ENCODE peak calls at places on chromosomes 1 and 21, in four cellular contexts. One of them, this sample, is unnamed.

GRCh38 chr1:229352975-229353374 is 10.1 kb upstream of the CCSAP start:
- DNase-seq in breast epithelium: no peak
- DNase-seq in body of pancreas: no peak
- DNase-seq in testis: no peak
- DNase-seq in this sample: no peak

GRCh38 chr1:157966034-157966671 is 27.3 kb upstream of the KIRREL1 start:
- DNase-seq in body of pancreas: peak; percentile 82
- DNase-seq in testis: peak; percentile 28
- DNase-seq in breast epithelium: no peak
- DNase-seq in this sample: peak; percentile 68

GRCh38 chr1:7509593-7509992 is 261.5 kb upstream of the VAMP3 start:
- DNase-seq in testis: no peak
- DNase-seq in breast epithelium: no peak
- DNase-seq in body of pancreas: no peak
- DNase-seq in this sample: no peak

GRCh38 chr1:186609183-186609582 is 71.0 kb downstream of the PTGS2 start:
- DNase-seq in testis: no peak
- DNase-seq in body of pancreas: no peak
- DNase-seq in breast epithelium: no peak
- DNase-seq in this sample: no peak

GRCh38 chr21:19340303-19340702 is 936.7 kb upstream of the TMPRSS15 start:
- DNase-seq in body of pancreas: no peak
- DNase-seq in breast epithelium: no peak
- DNase-seq in testis: no peak
- DNase-seq in this sample: no peak

GRCh38 chr1:247517795-247518612 is 18.2 kb downstream of the OR2C3 start:
- DNase-seq in breast epithelium: no peak
- DNase-seq in body of pancreas: no peak
- DNase-seq in testis: peak; percentile 48
- DNase-seq in this sample: no peak

GRCh38 chr1:112807999-112808398 is 92.9 kb upstream of the PPM1J start:
- DNase-seq in body of pancreas: no peak
- DNase-seq in breast epithelium: no peak
- DNase-seq in testis: no peak
- DNase-seq in this sample: no peak

GRCh38 chr1:65172936-65173335 is 24.9 kb downstream of the AK4 start:
- DNase-seq in body of pancreas: no peak
- DNase-seq in breast epithelium: no peak
- DNase-seq in testis: no peak
- DNase-seq in this sample: no peak

GRCh38 chr1:227728059-227728891 is 6.8 kb downstream of the JMJD4 start:
- DNase-seq in breast epithelium: peak; percentile 85
- DNase-seq in body of pancreas: peak; percentile 91
- DNase-seq in testis: peak; percentile 83
- DNase-seq in this sample: peak; percentile 89

GRCh38 chr21:17334478-17334877 is 178.4 kb upstream of the CXADR start:
- DNase-seq in breast epithelium: no peak
- DNase-seq in testis: no peak
- DNase-seq in body of pancreas: no peak
- DNase-seq in this sample: no peak

GRCh38 chr1:246569248-246570238 is 3.3 kb downstream of the CNST start:
- DNase-seq in breast epithelium: no peak
- DNase-seq in body of pancreas: no peak
- DNase-seq in testis: no peak
- DNase-seq in this sample: peak; percentile 61

GRCh38 chr1:156760092-156760795 is 7.1 kb upstream of the PRCC start:
- DNase-seq in breast epithelium: no peak
- DNase-seq in testis: no peak
- DNase-seq in body of pancreas: no peak
- DNase-seq in this sample: no peak

GRCh38 chr1:20732071-20732587 is 374 bp downstream of the SH2D5 start:
- DNase-seq in breast epithelium: no peak
- DNase-seq in body of pancreas: peak; percentile 40
- DNase-seq in testis: peak; percentile 54
- DNase-seq in this sample: peak; percentile 39

GRCh38 chr1:90574692-90575370 is 142.3 kb downstream of the BARHL2 start:
- DNase-seq in body of pancreas: no peak
- DNase-seq in testis: no peak
- DNase-seq in breast epithelium: no peak
- DNase-seq in this sample: no peak

GRCh38 chr1:16028237-16029002 is 6.6 kb downstream of the CLCNKA start:
- DNase-seq in breast epithelium: peak; percentile 50
- DNase-seq in body of pancreas: no peak
- DNase-seq in testis: no peak
- DNase-seq in this sample: no peak

GRCh38 chr1:162177126-162177525 is 107.6 kb downstream of the NOS1AP start:
- DNase-seq in body of pancreas: no peak
- DNase-seq in breast epithelium: no peak
- DNase-seq in testis: no peak
- DNase-seq in this sample: no peak

GRCh38 chr1:48931571-48932251 is 155.0 kb upstream of the BEND5 start:
- DNase-seq in body of pancreas: no peak
- DNase-seq in breast epithelium: peak; percentile 52
- DNase-seq in testis: no peak
- DNase-seq in this sample: no peak

GRCh38 chr1:168392958-168393357 is 112.3 kb downstream of the TBX19 start:
- DNase-seq in testis: no peak
- DNase-seq in body of pancreas: no peak
- DNase-seq in breast epithelium: no peak
- DNase-seq in this sample: no peak

GRCh38 chr21:44332383-44332782 is 6.8 kb downstream of the CFAP410 start:
- DNase-seq in body of pancreas: no peak
- DNase-seq in testis: no peak
- DNase-seq in breast epithelium: no peak
- DNase-seq in this sample: no peak

GRCh38 chr21:38950388-38951094 is 144.8 kb downstream of the ETS2 start:
- DNase-seq in body of pancreas: no peak
- DNase-seq in breast epithelium: no peak
- DNase-seq in testis: no peak
- DNase-seq in this sample: peak; percentile 87

GRCh38 chr1:63320024-63320799 is 2.2 kb upstream of the FOXD3 start:
- DNase-seq in body of pancreas: no peak
- DNase-seq in breast epithelium: no peak
- DNase-seq in testis: no peak
- DNase-seq in this sample: peak; percentile 23

GRCh38 chr1:63199666-63200065 is 122.7 kb upstream of the FOXD3 start:
- DNase-seq in testis: no peak
- DNase-seq in breast epithelium: no peak
- DNase-seq in body of pancreas: no peak
- DNase-seq in this sample: no peak

GRCh38 chr1:101964708-101965107 is 32.0 kb downstream of the OLFM3 start:
- DNase-seq in body of pancreas: no peak
- DNase-seq in breast epithelium: no peak
- DNase-seq in testis: no peak
- DNase-seq in this sample: no peak

GRCh38 chr1:18603212-18603852 is 27.3 kb upstream of the PAX7 start:
- DNase-seq in testis: no peak
- DNase-seq in body of pancreas: no peak
- DNase-seq in breast epithelium: peak; percentile 36
- DNase-seq in this sample: no peak

GRCh38 chr1:18602533-18603211 is 28.0 kb upstream of the PAX7 start:
- DNase-seq in body of pancreas: no peak
- DNase-seq in breast epithelium: no peak
- DNase-seq in testis: no peak
- DNase-seq in this sample: no peak

GRCh38 chr1:18599096-18599495 is 31.6 kb upstream of the PAX7 start:
- DNase-seq in body of pancreas: no peak
- DNase-seq in testis: no peak
- DNase-seq in breast epithelium: peak; percentile 68
- DNase-seq in this sample: peak; percentile 19

GRCh38 chr1:18597159-18598042 is 33.2 kb upstream of the PAX7 start:
- DNase-seq in breast epithelium: peak; percentile 68
- DNase-seq in testis: peak; percentile 69
- DNase-seq in body of pancreas: peak; percentile 55
- DNase-seq in this sample: no peak

GRCh38 chr1:18599704-18600103 is 30.9 kb upstream of the PAX7 start:
- DNase-seq in body of pancreas: no peak
- DNase-seq in breast epithelium: no peak
- DNase-seq in testis: no peak
- DNase-seq in this sample: no peak
- TF ChIP-seq CTCF in body of pancreas: no peak
- TF ChIP-seq CTCF in breast epithelium: no peak
- TF ChIP-seq CTCF in testis: no peak
- TF ChIP-seq CTCF in this sample: no peak

GRCh38 chr1:53125623-53126360 is 16.6 kb downstream of the SLC1A7 start:
- DNase-seq in breast epithelium: no peak
- DNase-seq in testis: peak; percentile 61
- DNase-seq in body of pancreas: no peak
- DNase-seq in this sample: no peak
- H3K4me3 ChIP-seq in breast epithelium: no peak overlapping the region
- H3K4me3 ChIP-seq in testis: no peak overlapping the region
- H3K4me3 ChIP-seq in body of pancreas: no peak overlapping the region
- H3K4me3 ChIP-seq in this sample: no peak overlapping the region

DNA sequence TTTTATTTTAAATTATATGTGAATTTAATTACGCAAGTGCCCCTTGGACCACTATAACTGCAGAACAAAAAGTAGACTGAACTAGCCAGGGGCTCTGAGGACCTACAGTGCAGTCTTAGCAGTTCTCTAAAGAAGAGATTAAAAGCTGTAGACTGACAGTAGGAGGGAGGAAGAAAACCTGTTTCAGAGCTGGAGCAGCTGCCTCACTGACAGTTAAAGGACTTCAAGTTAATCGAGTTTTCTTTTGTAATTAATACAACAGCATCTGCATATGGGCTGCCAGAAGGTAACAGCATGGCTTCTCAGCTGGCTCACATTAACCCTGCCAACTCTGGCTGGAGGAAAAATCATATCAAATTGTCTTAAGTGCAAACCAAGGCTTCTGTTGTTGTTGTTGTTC is 19.9 kb downstream of the DSTYK start:
- DNase-seq in body of pancreas: no peak
- DNase-seq in breast epithelium: no peak
- DNase-seq in testis: no peak
- DNase-seq in this sample: no peak
- H3K4me1 ChIP-seq in body of pancreas: peaks cover 48% of the 10 kb centered on the region
- H3K4me1 ChIP-seq in breast epithelium: no peaks in the 10 kb centered on the region
- H3K4me1 ChIP-seq in testis: peaks cover 20% of the 10 kb centered on the region
- H3K4me1 ChIP-seq in this sample: peaks cover 15% of the 10 kb centered on the region

DNA sequence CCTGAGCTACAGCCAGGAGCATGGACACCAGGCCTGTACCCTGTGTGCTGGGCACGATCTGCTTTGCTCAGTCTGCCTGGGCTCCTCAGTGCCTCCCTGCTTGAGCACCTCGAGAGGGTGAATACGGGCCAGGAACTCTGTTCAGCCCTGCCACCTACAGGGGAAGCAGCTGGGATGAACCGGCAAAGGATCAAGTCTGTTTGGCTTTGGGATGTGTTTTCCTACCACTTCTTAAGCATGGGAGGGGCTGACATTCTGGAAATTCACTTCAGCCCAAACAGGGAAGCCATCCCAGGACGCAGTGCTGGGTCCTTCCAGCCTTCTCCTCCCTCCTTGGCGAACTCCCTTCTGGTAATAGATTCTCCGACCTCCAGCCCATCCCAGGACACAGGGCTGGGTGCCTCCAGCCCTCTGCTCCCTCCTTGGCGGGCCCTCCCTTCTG is 55.8 kb upstream of the SELENON start:
- DNase-seq in body of pancreas: peak; percentile 61
- DNase-seq in breast epithelium: peak; percentile 63
- DNase-seq in testis: peak; percentile 86
- DNase-seq in this sample: peak; percentile 59
- TF ChIP-seq CTCF in body of pancreas: peak; percentile 51
- TF ChIP-seq CTCF in breast epithelium: no peak
- TF ChIP-seq CTCF in testis: peak; percentile 19
- TF ChIP-seq CTCF in this sample: peak; percentile 14